ENCODE peak calls at places on chromosomes 16 and 17, in eight cellular contexts. Z is upper lobe of right lung; W is A549; E is HCT116; I is neural progenitor cell; A is psoas muscle; P is stomach; B is CD4-positive, alpha-beta T cell. X is an unnamed sample.

GRCh38 chr16:27729516-27730304 is 179.8 kb downstream of the KATNIP start:
- DNase-seq in Z (no peak), W (no peak), E (no peak), I (no peak), A (peak; percentile 20), P (no peak), B (no peak), X (no peak)

GRCh38 chr17:41404024-41404651 is 6.7 kb upstream of the KRT31 start:
- DNase-seq in Z (no peak), W (peak; percentile 77), E (peak; percentile 99), I (no peak), A (no peak), P (no peak), B (no peak), X (no peak)

GRCh38 chr17:40329981-40330794 is 21.2 kb downstream of the RARA start:
- DNase-seq in Z (peak; percentile 82), W (no peak), E (no peak), I (no peak), A (no peak), P (peak; percentile 76), B (no peak), X (no peak)

GRCh38 chr16:84618428-84619102 is 687 bp upstream of the COTL1 start:
- DNase-seq in Z (no peak), W (peak; percentile 90), E (peak; percentile 99), I (peak; percentile 78), A (peak; percentile 42), P (no peak), B (no peak), X (no peak)

GRCh38 chr16:87698241-87698640 is 67.5 kb downstream of the KLHDC4 start:
- DNase-seq in Z (no peak), W (no peak), E (no peak), I (no peak), A (no peak), P (no peak), B (no peak), X (no peak)

GRCh38 chr17:77332034-77332971 is 191.5 kb downstream of the SEC14L1 start:
- DNase-seq in Z (peak; percentile 28), W (no peak), E (no peak), I (no peak), A (no peak), P (peak; percentile 32), B (peak; percentile 31), X (no peak)

GRCh38 chr17:6110088-6110487 is 39.9 kb downstream of the WSCD1 start:
- DNase-seq in Z (no peak), W (no peak), E (no peak), I (no peak), A (no peak), P (no peak), B (no peak), X (no peak)

GRCh38 chr17:34633351-34633750 is 54.0 kb downstream of the TMEM132E start:
- DNase-seq in Z (peak; percentile 48), W (no peak), E (no peak), I (peak; percentile 60), A (no peak), P (no peak), B (no peak), X (no peak)

GRCh38 chr16:57624806-57625500 is 3.5 kb upstream of the ADGRG1 start:
- DNase-seq in Z (no peak), W (no peak), E (no peak), I (no peak), A (no peak), P (no peak), B (no peak), X (no peak)

GRCh38 chr16:57624044-57624688 is 4.3 kb upstream of the ADGRG1 start:
- DNase-seq in Z (no peak), W (no peak), E (no peak), I (no peak), A (no peak), P (no peak), B (no peak), X (no peak)

GRCh38 chr16:57622361-57623250 is 5.8 kb upstream of the ADGRG1 start:
- DNase-seq in Z (peak; percentile 61), W (no peak), E (no peak), I (no peak), A (no peak), P (no peak), B (no peak), X (no peak)

GRCh38 chr16:57621521-57622268 is 6.7 kb upstream of the ADGRG1 start:
- DNase-seq in Z (peak; percentile 68), W (no peak), E (no peak), I (no peak), A (no peak), P (no peak), B (no peak), X (no peak)

GRCh38 chr16:57623251-57624043 is 5.0 kb upstream of the ADGRG1 start:
- DNase-seq in Z (peak; percentile 70), W (peak; percentile 47), E (peak; percentile 55), I (peak; percentile 46), A (no peak), P (peak; percentile 78), B (no peak), X (no peak)
- H3K27ac ChIP-seq in Z (no peak overlapping the region), W (peak overlapping the region; percentile 98), E (peak overlapping the region; percentile 44), I (no peak overlapping the region), A (no peak overlapping the region), P (peak overlapping the region; percentile 87), B (no peak overlapping the region), X (no peak overlapping the region)

GRCh38 chr17:8162997-8163977 is 539 bp upstream of the VAMP2 start:
- DNase-seq in Z (peak; percentile 75), W (peak; percentile 46), E (no peak), I (peak; percentile 70), A (peak; percentile 35), P (no peak), B (peak; percentile 14), X (no peak)

GRCh38 chr17:8162232-8162996 is at the start of gene VAMP2:
- DNase-seq in Z (peak; percentile 93), W (peak; percentile 56), E (no peak), I (peak; percentile 90), A (peak; percentile 89), P (peak; percentile 86), B (peak; percentile 77), X (no peak)

GRCh38 chr17:8166731-8167130 is 4.0 kb upstream of the VAMP2 start:
- DNase-seq in Z (peak; percentile 44), W (no peak), E (no peak), I (no peak), A (no peak), P (no peak), B (no peak), X (no peak)

GRCh38 chr17:8164815-8165131 is 2.0 kb upstream of the VAMP2 start:
- DNase-seq in Z (peak; percentile 51), W (no peak), E (no peak), I (no peak), A (peak; percentile 12), P (no peak), B (no peak), X (no peak)

GRCh38 chr17:8163978-8164814 is 1.4 kb upstream of the VAMP2 start:
- DNase-seq in Z (peak; percentile 83), W (peak; percentile 48), E (no peak), I (no peak), A (peak; percentile 85), P (peak; percentile 55), B (peak; percentile 76), X (no peak)
- H3K27ac ChIP-seq in Z (peak overlapping the region; percentile 98), W (peak overlapping the region; percentile 98), E (peak overlapping the region; percentile 52), I (peak overlapping the region; percentile 79), A (peak overlapping the region; percentile 100), P (peak overlapping the region; percentile 98), B (peak overlapping the region; percentile 94), X (peak overlapping the region; percentile 29)

GRCh38 chr16:79613009-79613408 is 12.5 kb upstream of the MAF start:
- DNase-seq in Z (no peak), W (no peak), E (no peak), I (no peak), A (no peak), P (no peak), B (no peak), X (no peak)
- H3K27ac ChIP-seq in Z (no peak overlapping the region), W (peak overlapping the region; percentile 16), E (no peak overlapping the region), I (no peak overlapping the region), A (no peak overlapping the region), P (no peak overlapping the region), B (no peak overlapping the region), X (no peak overlapping the region)

DNA sequence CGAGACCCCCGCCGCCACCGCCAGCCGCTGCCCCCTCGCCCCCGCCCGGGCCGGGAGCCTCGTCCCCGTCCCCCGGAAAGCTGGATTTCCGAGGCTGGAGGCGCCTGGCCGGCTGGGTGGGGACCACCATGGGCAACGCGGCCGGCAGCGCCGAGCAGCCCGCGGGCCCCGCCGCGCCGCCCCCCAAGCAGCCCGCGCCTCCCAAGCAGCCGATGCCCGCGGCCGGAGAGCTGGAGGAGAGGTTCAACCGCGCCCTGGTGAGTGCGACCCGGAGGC is 250 bp downstream of the FMNL1 start:
- DNase-seq in Z (no peak), W (no peak), E (no peak), I (peak; percentile 55), A (no peak), P (no peak), B (no peak), X (no peak)
- H3K27ac ChIP-seq in Z (peak overlapping the region; percentile 70), W (peak overlapping the region; percentile 97), E (peak overlapping the region; percentile 12), I (no peak overlapping the region), A (no peak overlapping the region), P (peak overlapping the region; percentile 92), B (peak overlapping the region; percentile 79), X (no peak overlapping the region)

GRCh38 chr16:31460582-31461002 is 1.3 kb downstream of the ARMC5 start:
- DNase-seq in Z (peak; percentile 37), W (no peak), E (peak; percentile 56), I (peak; percentile 58), A (no peak), P (no peak), B (no peak), X (no peak)
- H3K27ac ChIP-seq in Z (peak overlapping the region; percentile 100), W (peak overlapping the region; percentile 83), E (peak overlapping the region; percentile 79), I (no peak overlapping the region), A (peak overlapping the region; percentile 100), P (peak overlapping the region; percentile 100), B (peak overlapping the region; percentile 98), X (peak overlapping the region; percentile 43)

DNA sequence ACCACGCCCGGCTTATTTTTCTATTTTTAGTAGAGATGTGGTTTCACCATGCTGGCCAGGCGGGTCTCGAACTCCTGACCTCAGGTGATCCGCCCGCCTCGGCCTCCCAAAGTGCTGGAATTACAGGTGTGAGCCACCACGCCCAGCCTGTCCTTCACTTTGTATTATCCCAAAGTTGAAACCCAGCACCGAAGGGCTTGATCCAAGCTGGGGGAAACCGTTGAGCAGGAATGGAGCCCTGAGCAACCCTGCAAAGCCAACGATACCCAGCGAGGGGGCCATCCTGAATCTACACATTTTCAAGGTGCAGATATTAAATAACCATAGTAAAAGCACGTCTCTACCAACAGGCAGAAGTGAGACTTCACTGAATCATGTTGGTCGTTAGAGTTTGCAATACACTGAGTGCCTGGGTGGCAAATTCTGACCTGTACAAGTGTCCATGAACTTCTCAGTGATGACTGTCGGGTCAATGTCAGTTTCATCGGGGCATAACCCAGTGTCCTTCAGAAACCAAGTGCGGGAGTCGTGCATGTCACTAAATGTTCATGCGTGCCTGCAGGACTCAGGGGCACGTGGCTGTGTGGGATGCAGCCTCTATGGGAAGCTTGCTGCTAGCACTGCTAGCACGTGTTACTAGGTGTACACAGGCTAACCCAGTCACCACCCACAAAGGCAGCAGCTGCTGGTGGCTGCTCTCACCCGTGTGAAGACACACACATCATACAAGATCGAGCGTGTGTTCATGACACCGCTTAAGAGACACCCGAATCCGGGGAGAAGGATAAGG is 10.5 kb upstream of the RBFOX3 start:
- DNase-seq in Z (peak; percentile 30), W (no peak), E (no peak), I (no peak), A (no peak), P (no peak), B (no peak), X (no peak)
- H3K27ac ChIP-seq in Z (no peak overlapping the region), W (no peak overlapping the region), E (no peak overlapping the region), I (no peak overlapping the region), A (no peak overlapping the region), P (no peak overlapping the region), B (no peak overlapping the region), X (no peak overlapping the region)